ENCODE peak calls at places on chromosomes 11 and 22, in eight cellular contexts. X is endodermal cell, M is MM.1S, R is heart right ventricle, J is ovary, L is astrocyte, K is Peyer's patch, F is endothelial cell of umbilical vein. Q is an unnamed sample.

GRCh38 chr11:62501432-62501891 is 45.1 kb downstream of the AHNAK start:
- DNase-seq in J (no peak), K (no peak), L (peak; percentile 65), R (peak; percentile 63), M (no peak), F (peak; percentile 44), X (peak; percentile 61), Q (peak; percentile 82)

GRCh38 chr22:46671824-46672432 is 51.7 kb downstream of the GRAMD4 start:
- DNase-seq in L (no peak), X (no peak), R (no peak), M (no peak), J (no peak), K (no peak), F (no peak), Q (no peak)

GRCh38 chr11:30429550-30429949 is 106.6 kb downstream of the ARL14EP start:
- DNase-seq in X (no peak), F (no peak), K (no peak), R (no peak), L (no peak), J (no peak), M (no peak), Q (no peak)

GRCh38 chr11:83265331-83265730 is 20.8 kb downstream of the CCDC90B start:
- DNase-seq in X (no peak), M (no peak), K (no peak), L (no peak), F (no peak), R (no peak), J (no peak), Q (no peak)

GRCh38 chr11:128484172-128484571 is 103.2 kb downstream of the ETS1 start:
- DNase-seq in K (no peak), R (no peak), X (peak; percentile 71), M (no peak), J (no peak), F (no peak), L (no peak), Q (no peak)

GRCh38 chr22:22894740-22895731 is 7.4 kb downstream of the IGLL5 start:
- DNase-seq in L (no peak), F (no peak), M (peak; percentile 76), K (no peak), X (no peak), R (no peak), J (no peak), Q (no peak)

GRCh38 chr11:42013656-42014201 is 554.3 kb upstream of the LRRC4C start:
- DNase-seq in J (no peak), F (no peak), L (peak; percentile 51), M (no peak), X (no peak), K (no peak), R (no peak), Q (no peak)

GRCh38 chr22:31646186-31647019 is 15.6 kb downstream of the PISD start:
- DNase-seq in J (no peak), K (no peak), R (no peak), X (no peak), M (no peak), L (peak; percentile 99), F (peak; percentile 96), Q (no peak)

GRCh38 chr11:118652681-118653181 is 26.7 kb downstream of the TREH start:
- DNase-seq in R (no peak), J (no peak), X (no peak), F (peak; percentile 20), L (no peak), M (peak; percentile 43), K (no peak), Q (no peak)

GRCh38 chr11:115501895-115502589 is 2.2 kb downstream of the CADM1 start:
- DNase-seq in L (peak; percentile 36), K (no peak), J (no peak), M (peak; percentile 81), F (no peak), X (no peak), R (no peak), Q (no peak)

DNA sequence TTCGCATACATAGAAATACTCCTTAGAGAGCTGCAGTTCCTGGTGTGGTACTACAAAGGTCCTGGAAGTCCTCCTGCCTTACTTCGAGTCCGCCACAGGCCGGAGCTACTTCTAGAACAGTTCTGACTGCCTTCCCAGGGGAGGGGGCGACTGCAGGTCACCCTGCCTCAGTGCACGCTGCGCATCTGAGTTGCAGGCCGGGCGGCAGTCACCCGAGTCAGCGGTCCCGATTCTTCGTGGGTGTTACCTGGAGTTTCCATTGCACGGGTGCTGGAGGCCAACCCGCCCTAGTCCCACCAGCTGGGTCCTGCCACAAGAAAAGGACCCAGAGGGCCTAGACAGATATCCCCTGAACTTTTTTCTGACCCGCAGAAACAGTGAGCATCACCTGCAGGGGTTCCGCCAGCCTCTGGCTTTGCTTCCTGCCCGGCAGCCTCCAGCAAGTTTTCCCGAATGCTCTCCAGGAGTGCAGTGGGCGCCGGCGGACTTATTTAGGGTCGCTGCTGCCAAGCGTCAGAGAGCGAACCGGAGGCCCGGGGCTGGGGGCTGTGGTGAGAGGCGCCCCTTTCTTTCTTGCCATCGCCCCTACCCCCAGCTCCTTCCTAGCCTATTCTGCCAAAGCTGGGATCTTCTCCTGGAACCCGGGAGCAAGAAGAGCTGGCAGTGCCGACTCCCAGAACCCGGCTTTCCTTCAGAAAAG is 1.7 kb upstream of the CALCB start:
- DNase-seq in M (no peak), L (no peak), X (no peak), K (no peak), R (no peak), J (no peak), F (no peak), Q (no peak)
- H3K9me3 ChIP-seq in M (no peaks in the 10 kb centered on the region), L (no peaks in the 10 kb centered on the region), X (peaks cover 8% of the 10 kb centered on the region), K (no peaks in the 10 kb centered on the region), R (peaks cover 12% of the 10 kb centered on the region), J (no peaks in the 10 kb centered on the region), F (no peaks in the 10 kb centered on the region), Q (no peaks in the 10 kb centered on the region)

GRCh38 chr11:16899708-16900107 is 114.5 kb downstream of the PLEKHA7 start:
- DNase-seq in J (no peak), L (no peak), K (no peak), X (no peak), R (no peak), M (no peak), F (no peak), Q (no peak)

GRCh38 chr11:16895306-16895705 is 118.9 kb downstream of the PLEKHA7 start:
- DNase-seq in R (no peak), X (no peak), K (no peak), M (no peak), L (peak; percentile 46), J (no peak), F (no peak), Q (no peak)

GRCh38 chr11:16898274-16898985 is 115.8 kb downstream of the PLEKHA7 start:
- DNase-seq in R (no peak), L (no peak), X (no peak), J (no peak), F (no peak), K (no peak), M (no peak), Q (no peak)

GRCh38 chr11:16896716-16897115 is 117.5 kb downstream of the PLEKHA7 start:
- DNase-seq in L (no peak), F (no peak), X (no peak), K (no peak), J (no peak), M (no peak), R (no peak), Q (no peak)

DNA sequence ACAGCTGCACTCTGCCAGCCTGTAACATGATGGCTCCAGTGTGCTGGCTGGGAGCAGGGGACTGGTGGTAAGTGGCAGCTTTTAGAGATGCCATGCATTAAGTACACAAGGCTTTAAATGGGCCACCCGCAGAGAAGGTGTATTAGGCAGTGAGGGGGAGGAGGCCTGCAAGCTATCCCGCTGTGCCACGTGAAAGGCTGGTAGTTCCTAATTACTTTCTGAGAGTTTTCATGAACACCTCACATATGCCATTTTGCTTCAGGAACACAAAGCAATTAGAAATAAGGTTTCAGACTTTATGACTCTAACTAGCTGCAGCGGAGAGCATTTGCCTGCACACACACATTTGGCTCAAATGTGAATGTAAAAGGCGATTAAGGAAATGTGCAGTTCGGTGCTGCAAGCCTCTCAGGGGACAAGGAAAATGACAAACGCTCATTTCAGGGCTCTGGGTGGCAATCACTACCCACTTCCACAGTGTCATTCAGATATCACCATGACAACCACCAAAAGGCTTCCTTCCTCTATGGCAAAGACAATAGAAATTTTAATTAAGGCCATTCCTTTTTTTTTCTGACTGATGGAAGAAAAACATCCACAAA is 116.7 kb downstream of the PLEKHA7 start:
- DNase-seq in K (no peak), F (peak; percentile 51), J (no peak), M (no peak), L (no peak), R (no peak), X (peak; percentile 91), Q (no peak)
- H3K9me3 ChIP-seq in K (no peaks in the 10 kb centered on the region), F (no peaks in the 10 kb centered on the region), J (no peaks in the 10 kb centered on the region), M (no peaks in the 10 kb centered on the region), L (no peaks in the 10 kb centered on the region), R (no peaks in the 10 kb centered on the region), X (no peaks in the 10 kb centered on the region), Q (no peaks in the 10 kb centered on the region)

DNA sequence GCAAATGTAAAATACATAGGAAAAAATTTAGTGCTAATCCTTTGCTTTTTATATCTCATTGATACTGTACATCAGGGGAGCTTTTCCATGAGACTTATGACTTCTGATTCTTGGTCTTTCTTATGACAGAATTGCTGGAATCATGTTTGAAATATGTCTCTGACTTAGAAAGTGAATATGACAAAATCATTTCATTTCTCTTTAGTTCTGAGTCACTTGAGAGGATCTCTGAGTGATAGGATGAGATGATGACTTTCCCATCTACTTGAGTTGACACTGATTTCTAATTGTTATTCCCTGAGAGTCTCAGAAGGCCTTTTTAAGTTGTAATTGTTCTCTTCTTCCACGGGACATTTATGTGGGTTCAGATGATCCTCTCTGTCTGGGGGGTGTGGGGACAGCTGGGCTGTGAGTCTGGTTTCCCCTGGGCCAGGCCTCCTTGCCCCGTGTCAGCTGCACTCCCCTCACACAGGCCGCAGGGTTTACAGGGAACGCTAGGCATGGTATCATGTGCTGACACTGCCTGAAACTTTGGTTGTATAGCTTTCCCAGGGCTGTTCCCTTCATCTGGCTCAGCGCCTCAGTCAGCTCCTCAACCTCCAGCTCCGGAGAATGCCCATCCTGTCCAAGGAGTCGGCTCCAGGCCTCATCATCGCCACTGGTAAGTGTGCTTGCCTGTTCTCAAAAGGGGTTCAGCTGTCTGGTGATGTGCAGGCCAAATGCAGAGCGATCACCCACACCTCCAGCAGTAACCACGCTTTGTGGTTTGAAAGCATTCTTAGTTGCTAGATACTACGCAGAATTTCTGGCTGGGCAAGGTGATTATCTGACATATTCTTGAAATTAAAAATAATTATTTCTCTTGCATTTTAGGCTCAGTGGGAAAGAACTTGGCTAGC is 69.5 kb upstream of the SORL1-AS1 start:
- DNase-seq in R (no peak), M (no peak), X (no peak), K (no peak), L (no peak), F (no peak), J (no peak), Q (no peak)
- H3K9me3 ChIP-seq in R (peaks cover 15% of the 10 kb centered on the region), M (no peaks in the 10 kb centered on the region), X (peaks cover 10% of the 10 kb centered on the region), K (peaks cover 4% of the 10 kb centered on the region), L (no peaks in the 10 kb centered on the region), F (no peaks in the 10 kb centered on the region), J (no peaks in the 10 kb centered on the region), Q (no peaks in the 10 kb centered on the region)

GRCh38 chr11:77793972-77794371 is 26.6 kb downstream of the RSF1 start:
- DNase-seq in M (no peak), J (no peak), X (no peak), L (no peak), F (no peak), R (no peak), K (no peak), Q (no peak)
- H3K9me3 ChIP-seq in M (no peaks in the 10 kb centered on the region), J (no peaks in the 10 kb centered on the region), X (peaks cover 28% of the 10 kb centered on the region), L (no peaks in the 10 kb centered on the region), F (no peaks in the 10 kb centered on the region), R (peaks cover 6% of the 10 kb centered on the region), K (no peaks in the 10 kb centered on the region), Q (no peaks in the 10 kb centered on the region)

Q was measured in prostate gland.